ENCODE peak calls at places on chromosomes 11 and 22, in four cellular contexts. A, Z, G and R are unnamed samples.

GRCh38 chr11:67082071-67082791 is 25.6 kb downstream of the RHOD start:
- DNase-seq in A (peak), Z (no peak), G (no peak), R (no peak)

GRCh38 chr11:106708348-106708747 is 309.9 kb downstream of the GUCY1A2 start:
- DNase-seq in A (no peak), Z (no peak), G (no peak), R (no peak)

GRCh38 chr11:27304514-27304913 is 58.5 kb downstream of the CCDC34 start:
- DNase-seq in A (no peak), Z (no peak), G (no peak), R (no peak)

GRCh38 chr11:46845440-46845739 is 690 bp downstream of the CKAP5 start:
- DNase-seq in A (no peak), Z (no peak), G (no peak), R (peak)

GRCh38 chr22:26461188-26461810 is 22.3 kb downstream of the HPS4 start:
- DNase-seq in A (no peak), Z (peak), G (no peak), R (peak)

GRCh38 chr11:116692318-116693106 is 80.3 kb downstream of the BUD13 start:
- DNase-seq in A (no peak), Z (no peak), G (no peak), R (no peak)

GRCh38 chr11:132683602-132684001 is 848.7 kb downstream of the OPCML start:
- DNase-seq in A (no peak), Z (peak), G (no peak), R (no peak)

GRCh38 chr11:63508009-63508408 is 2.1 kb downstream of the LGALS12 start:
- DNase-seq in A (no peak), Z (peak), G (no peak), R (no peak)

GRCh38 chr11:111976614-111977140 is 39.5 kb downstream of the DIXDC1 start:
- DNase-seq in A (no peak), Z (peak), G (no peak), R (no peak)

GRCh38 chr11:113817162-113817561 is 37.6 kb downstream of the CLDN25 start:
- DNase-seq in A (no peak), Z (no peak), G (no peak), R (no peak)

GRCh38 chr22:23122992-23123803 is 18.6 kb downstream of the RSPH14 start:
- DNase-seq in A (no peak), Z (no peak), G (no peak), R (no peak)

GRCh38 chr11:122215244-122215992 is 99.4 kb upstream of the BLID start:
- DNase-seq in A (peak), Z (peak), G (no peak), R (peak)

GRCh38 chr11:85483861-85484260 is 143.3 kb downstream of the DLG2 start:
- DNase-seq in A (no peak), Z (no peak), G (no peak), R (peak)

GRCh38 chr22:36334838-36335603 is 52.7 kb downstream of the MYH9 start:
- DNase-seq in A (no peak), Z (peak), G (no peak), R (peak)

GRCh38 chr22:20741008-20741633 is 32.8 kb upstream of the SERPIND1 start:
- DNase-seq in A (no peak), Z (no peak), G (no peak), R (no peak)

GRCh38 chr11:126304457-126305072 is 705 bp downstream of the DCPS start:
- DNase-seq in A (no peak), Z (no peak), G (no peak), R (peak)

GRCh38 chr22:37267128-37267587 is 15.2 kb upstream of the CYTH4 start:
- DNase-seq in A (peak), Z (peak), G (no peak), R (peak)

GRCh38 chr11:116170526-116171120 is 602.2 kb downstream of the BUD13 start:
- DNase-seq in A (no peak), Z (peak), G (no peak), R (no peak)

GRCh38 chr11:131637469-131638175 is 267.2 kb downstream of the NTM start:
- DNase-seq in A (no peak), Z (peak), G (no peak), R (no peak)

GRCh38 chr11:8267831-8268529 is 4.3 kb upstream of the LMO1 start:
- DNase-seq in A (no peak), Z (no peak), G (no peak), R (no peak)

GRCh38 chr11:102837151-102837550 is 6.3 kb downstream of the MMP3 start:
- DNase-seq in A (no peak), Z (no peak), G (no peak), R (peak)

GRCh38 chr11:9380773-9381172 is 3.7 kb upstream of the IPO7 start:
- DNase-seq in A (no peak), Z (no peak), G (no peak), R (no peak)

GRCh38 chr11:69707156-69707555 is 3.3 kb upstream of the FGF19 start:
- DNase-seq in A (no peak), Z (no peak), G (no peak), R (no peak)

GRCh38 chr22:49216579-49216978 is 611.1 kb downstream of the BRD1 start:
- DNase-seq in A (no peak), Z (no peak), G (no peak), R (no peak)

GRCh38 chr11:44453213-44453612 is 112.2 kb upstream of the CD82 start:
- DNase-seq in A (no peak), Z (no peak), G (no peak), R (no peak)

GRCh38 chr11:7927635-7928034 is 3.4 kb downstream of the OR10A6 start:
- DNase-seq in A (no peak), Z (no peak), G (no peak), R (peak)

GRCh38 chr11:78256962-78257361 is 68.2 kb downstream of the USP35 start:
- DNase-seq in A (no peak), Z (no peak), G (no peak), R (peak)